ENCODE peak calls at places on chromosomes 6 and 20, in seven cellular contexts. One of them, this sample, is unnamed.

GRCh38 chr6:144158133-144158532 is 7.8 kb downstream of the STX11 start:
- DNase-seq in fibroblast of pulmonary artery: peak; percentile 93
- DNase-seq in A549: peak; percentile 21
- DNase-seq in body of pancreas: peak; percentile 17
- DNase-seq in SJSA1: peak; percentile 93
- DNase-seq in lower leg skin: peak; percentile 41
- DNase-seq in dorsolateral prefrontal cortex: no peak
- DNase-seq in this sample: no peak

GRCh38 chr6:15036690-15037245 is 209.1 kb upstream of the JARID2 start:
- DNase-seq in fibroblast of pulmonary artery: no peak
- DNase-seq in A549: no peak
- DNase-seq in body of pancreas: peak; percentile 70
- DNase-seq in SJSA1: no peak
- DNase-seq in lower leg skin: peak; percentile 22
- DNase-seq in dorsolateral prefrontal cortex: peak; percentile 52
- DNase-seq in this sample: peak; percentile 93

GRCh38 chr6:2460216-2460734 is 214.9 kb upstream of the GMDS start:
- DNase-seq in fibroblast of pulmonary artery: no peak
- DNase-seq in A549: no peak
- DNase-seq in body of pancreas: no peak
- DNase-seq in SJSA1: no peak
- DNase-seq in lower leg skin: no peak
- DNase-seq in dorsolateral prefrontal cortex: no peak
- DNase-seq in this sample: no peak

GRCh38 chr6:112286010-112286409 is 31.6 kb upstream of the LAMA4 start:
- DNase-seq in fibroblast of pulmonary artery: no peak
- DNase-seq in A549: no peak
- DNase-seq in body of pancreas: no peak
- DNase-seq in SJSA1: no peak
- DNase-seq in lower leg skin: no peak
- DNase-seq in dorsolateral prefrontal cortex: no peak
- DNase-seq in this sample: no peak

GRCh38 chr6:161198176-161198575 is 75.7 kb downstream of the AGPAT4 start:
- DNase-seq in fibroblast of pulmonary artery: peak; percentile 72
- DNase-seq in A549: no peak
- DNase-seq in body of pancreas: no peak
- DNase-seq in SJSA1: no peak
- DNase-seq in lower leg skin: no peak
- DNase-seq in dorsolateral prefrontal cortex: no peak
- DNase-seq in this sample: no peak

GRCh38 chr6:23533954-23534725 is 591.9 kb upstream of the NRSN1 start:
- DNase-seq in fibroblast of pulmonary artery: no peak
- DNase-seq in A549: no peak
- DNase-seq in body of pancreas: no peak
- DNase-seq in SJSA1: no peak
- DNase-seq in lower leg skin: no peak
- DNase-seq in dorsolateral prefrontal cortex: no peak
- DNase-seq in this sample: no peak

GRCh38 chr6:135267085-135267484 is 86.0 kb downstream of the MYB start:
- DNase-seq in fibroblast of pulmonary artery: no peak
- DNase-seq in A549: no peak
- DNase-seq in body of pancreas: no peak
- DNase-seq in SJSA1: no peak
- DNase-seq in lower leg skin: no peak
- DNase-seq in dorsolateral prefrontal cortex: no peak
- DNase-seq in this sample: no peak

GRCh38 chr6:164749126-164749758 is 560.2 kb downstream of the C6orf118 start:
- DNase-seq in fibroblast of pulmonary artery: peak; percentile 32
- DNase-seq in A549: peak; percentile 2
- DNase-seq in body of pancreas: no peak
- DNase-seq in SJSA1: no peak
- DNase-seq in lower leg skin: no peak
- DNase-seq in dorsolateral prefrontal cortex: peak; percentile 54
- DNase-seq in this sample: no peak

GRCh38 chr6:163612200-163612599 is 197.7 kb downstream of the QKI start:
- DNase-seq in fibroblast of pulmonary artery: no peak
- DNase-seq in A549: no peak
- DNase-seq in body of pancreas: no peak
- DNase-seq in SJSA1: no peak
- DNase-seq in lower leg skin: no peak
- DNase-seq in dorsolateral prefrontal cortex: no peak
- DNase-seq in this sample: no peak

GRCh38 chr6:145842693-145843546 is 28.3 kb upstream of the FBXO30 start:
- DNase-seq in fibroblast of pulmonary artery: peak; percentile 82
- DNase-seq in A549: no peak
- DNase-seq in body of pancreas: no peak
- DNase-seq in SJSA1: peak; percentile 23
- DNase-seq in lower leg skin: no peak
- DNase-seq in dorsolateral prefrontal cortex: no peak
- DNase-seq in this sample: no peak

GRCh38 chr20:51331466-51331865 is 211.1 kb downstream of the NFATC2 start:
- DNase-seq in fibroblast of pulmonary artery: no peak
- DNase-seq in A549: no peak
- DNase-seq in body of pancreas: no peak
- DNase-seq in SJSA1: peak; percentile 90
- DNase-seq in lower leg skin: no peak
- DNase-seq in dorsolateral prefrontal cortex: peak; percentile 62
- DNase-seq in this sample: no peak

GRCh38 chr20:10090588-10091166 is 55.9 kb downstream of the ANKEF1 start:
- DNase-seq in fibroblast of pulmonary artery: peak; percentile 72
- DNase-seq in A549: peak; percentile 76
- DNase-seq in body of pancreas: peak; percentile 90
- DNase-seq in SJSA1: peak; percentile 18
- DNase-seq in lower leg skin: peak; percentile 40
- DNase-seq in dorsolateral prefrontal cortex: peak; percentile 41
- DNase-seq in this sample: peak; percentile 37

GRCh38 chr20:54345817-54346216 is 129.6 kb upstream of the DOK5 start:
- DNase-seq in fibroblast of pulmonary artery: peak; percentile 20
- DNase-seq in A549: no peak
- DNase-seq in body of pancreas: no peak
- DNase-seq in SJSA1: no peak
- DNase-seq in lower leg skin: no peak
- DNase-seq in dorsolateral prefrontal cortex: no peak
- DNase-seq in this sample: no peak

GRCh38 chr20:39133205-39133604 is 171.1 kb downstream of the DHX35 start:
- DNase-seq in fibroblast of pulmonary artery: no peak
- DNase-seq in A549: no peak
- DNase-seq in body of pancreas: no peak
- DNase-seq in SJSA1: no peak
- DNase-seq in lower leg skin: no peak
- DNase-seq in dorsolateral prefrontal cortex: no peak
- DNase-seq in this sample: no peak

GRCh38 chr6:30735668-30736314 is 6.7 kb downstream of the FLOT1 start:
- DNase-seq in fibroblast of pulmonary artery: no peak
- DNase-seq in A549: no peak
- DNase-seq in body of pancreas: no peak
- DNase-seq in SJSA1: no peak
- DNase-seq in lower leg skin: no peak
- DNase-seq in dorsolateral prefrontal cortex: no peak
- DNase-seq in this sample: peak; percentile 8

GRCh38 chr6:149961728-149962425 is 1.9 kb upstream of the ULBP1 start:
- DNase-seq in fibroblast of pulmonary artery: peak; percentile 21
- DNase-seq in A549: peak; percentile 53
- DNase-seq in body of pancreas: no peak
- DNase-seq in SJSA1: no peak
- DNase-seq in lower leg skin: no peak
- DNase-seq in dorsolateral prefrontal cortex: no peak
- DNase-seq in this sample: no peak

GRCh38 chr20:60752741-60753420 is 499.2 kb upstream of the CDH4 start:
- DNase-seq in fibroblast of pulmonary artery: no peak
- DNase-seq in A549: no peak
- DNase-seq in body of pancreas: no peak
- DNase-seq in SJSA1: no peak
- DNase-seq in lower leg skin: no peak
- DNase-seq in dorsolateral prefrontal cortex: no peak
- DNase-seq in this sample: no peak

GRCh38 chr6:45619994-45620471 is 242.3 kb upstream of the SUPT3H start:
- DNase-seq in fibroblast of pulmonary artery: peak; percentile 23
- DNase-seq in A549: no peak
- DNase-seq in body of pancreas: no peak
- DNase-seq in SJSA1: no peak
- DNase-seq in lower leg skin: no peak
- DNase-seq in dorsolateral prefrontal cortex: no peak
- DNase-seq in this sample: no peak

GRCh38 chr6:131787955-131788712 is 19.7 kb upstream of the ENPP1 start:
- DNase-seq in fibroblast of pulmonary artery: no peak
- DNase-seq in A549: no peak
- DNase-seq in body of pancreas: peak; percentile 37
- DNase-seq in SJSA1: peak; percentile 38
- DNase-seq in lower leg skin: no peak
- DNase-seq in dorsolateral prefrontal cortex: no peak
- DNase-seq in this sample: no peak

GRCh38 chr6:6008648-6009421 is 2.1 kb upstream of the NRN1 start:
- DNase-seq in fibroblast of pulmonary artery: no peak
- DNase-seq in A549: peak; percentile 38
- DNase-seq in body of pancreas: peak; percentile 76
- DNase-seq in SJSA1: peak; percentile 71
- DNase-seq in lower leg skin: peak; percentile 80
- DNase-seq in dorsolateral prefrontal cortex: peak; percentile 65
- DNase-seq in this sample: peak; percentile 88

GRCh38 chr20:2920473-2920872 is 47.2 kb downstream of the PTPRA start:
- DNase-seq in fibroblast of pulmonary artery: no peak
- DNase-seq in A549: no peak
- DNase-seq in body of pancreas: no peak
- DNase-seq in SJSA1: no peak
- DNase-seq in lower leg skin: no peak
- DNase-seq in dorsolateral prefrontal cortex: no peak
- DNase-seq in this sample: no peak

GRCh38 chr6:7749493-7749892 is 23.6 kb downstream of the BMP6 start:
- DNase-seq in fibroblast of pulmonary artery: no peak
- DNase-seq in A549: no peak
- DNase-seq in body of pancreas: no peak
- DNase-seq in SJSA1: no peak
- DNase-seq in lower leg skin: no peak
- DNase-seq in dorsolateral prefrontal cortex: no peak
- DNase-seq in this sample: no peak

GRCh38 chr6:87200469-87201174 is 45.3 kb downstream of the ZNF292 start:
- DNase-seq in fibroblast of pulmonary artery: peak; percentile 68
- DNase-seq in A549: no peak
- DNase-seq in body of pancreas: peak; percentile 17
- DNase-seq in SJSA1: no peak
- DNase-seq in lower leg skin: no peak
- DNase-seq in dorsolateral prefrontal cortex: no peak
- DNase-seq in this sample: no peak

GRCh38 chr20:44690781-44691423 is 24.3 kb upstream of the CCN5 start:
- DNase-seq in fibroblast of pulmonary artery: peak; percentile 37
- DNase-seq in A549: no peak
- DNase-seq in body of pancreas: no peak
- DNase-seq in SJSA1: no peak
- DNase-seq in lower leg skin: peak; percentile 71
- DNase-seq in dorsolateral prefrontal cortex: no peak
- DNase-seq in this sample: no peak

GRCh38 chr6:156689656-156690055 is 87.5 kb upstream of the ARID1B start:
- DNase-seq in fibroblast of pulmonary artery: no peak
- DNase-seq in A549: no peak
- DNase-seq in body of pancreas: no peak
- DNase-seq in SJSA1: no peak
- DNase-seq in lower leg skin: peak; percentile 35
- DNase-seq in dorsolateral prefrontal cortex: no peak
- DNase-seq in this sample: no peak

DNA sequence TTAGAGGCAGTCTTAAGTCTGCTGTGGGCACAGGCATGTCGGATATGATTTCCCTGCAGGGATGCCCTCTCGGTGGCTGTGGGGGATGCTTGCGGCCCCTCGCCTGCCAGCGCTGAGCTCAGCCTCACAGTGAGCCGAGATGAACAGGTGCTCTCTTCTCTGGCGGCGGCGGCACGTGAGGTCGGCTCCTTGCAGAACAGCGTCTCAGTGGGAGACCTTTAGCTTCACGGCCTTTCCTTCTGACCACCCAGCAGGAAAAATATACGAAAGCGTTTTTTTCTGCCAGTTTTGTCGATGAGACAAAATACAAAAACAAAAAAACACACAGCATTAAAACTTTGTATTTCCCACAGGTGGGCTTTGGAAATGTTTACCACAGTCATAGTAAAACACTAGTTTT is 23.6 kb downstream of the FOXA2 start:
- DNase-seq in fibroblast of pulmonary artery: no peak
- DNase-seq in A549: no peak
- DNase-seq in body of pancreas: no peak
- DNase-seq in SJSA1: no peak
- DNase-seq in lower leg skin: no peak
- DNase-seq in dorsolateral prefrontal cortex: no peak
- DNase-seq in this sample: no peak
- H3K4me3 ChIP-seq in fibroblast of pulmonary artery: no peak overlapping the region
- H3K4me3 ChIP-seq in A549: no peak overlapping the region
- H3K4me3 ChIP-seq in body of pancreas: no peak overlapping the region
- H3K4me3 ChIP-seq in SJSA1: no peak overlapping the region
- H3K4me3 ChIP-seq in lower leg skin: no peak overlapping the region
- H3K4me3 ChIP-seq in dorsolateral prefrontal cortex: no peak overlapping the region
- H3K4me3 ChIP-seq in this sample: no peak overlapping the region

DNA sequence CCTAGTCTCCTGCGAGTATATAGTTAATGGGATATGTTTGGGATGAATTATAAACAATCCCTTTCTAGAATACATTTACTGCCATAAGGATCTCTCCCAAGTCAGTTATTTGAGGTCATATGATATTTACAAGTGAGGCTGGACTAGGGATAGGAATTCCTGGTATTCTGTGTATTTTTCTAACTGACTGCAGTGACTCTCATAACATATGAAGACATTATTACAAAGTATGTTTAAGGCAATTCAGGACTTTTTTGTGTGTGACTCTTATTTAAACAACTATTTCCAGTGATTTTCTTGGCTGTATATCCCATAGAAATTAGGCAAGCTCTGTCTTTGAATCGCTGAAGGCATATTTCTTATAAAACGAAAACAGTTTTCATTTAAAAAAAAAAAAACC is 18.4 kb upstream of the TNFAIP3 start:
- DNase-seq in fibroblast of pulmonary artery: peak; percentile 54
- DNase-seq in A549: no peak
- DNase-seq in body of pancreas: no peak
- DNase-seq in SJSA1: peak; percentile 90
- DNase-seq in lower leg skin: no peak
- DNase-seq in dorsolateral prefrontal cortex: no peak
- DNase-seq in this sample: no peak
- H3K4me3 ChIP-seq in fibroblast of pulmonary artery: no peak overlapping the region
- H3K4me3 ChIP-seq in A549: no peak overlapping the region
- H3K4me3 ChIP-seq in body of pancreas: no peak overlapping the region
- H3K4me3 ChIP-seq in SJSA1: no peak overlapping the region
- H3K4me3 ChIP-seq in lower leg skin: no peak overlapping the region
- H3K4me3 ChIP-seq in dorsolateral prefrontal cortex: no peak overlapping the region
- H3K4me3 ChIP-seq in this sample: no peak overlapping the region

GRCh38 chr6:101391772-101392560 is 1.5 kb upstream of the GRIK2 start:
- DNase-seq in fibroblast of pulmonary artery: no peak
- DNase-seq in A549: no peak
- DNase-seq in body of pancreas: no peak
- DNase-seq in SJSA1: no peak
- DNase-seq in lower leg skin: no peak
- DNase-seq in dorsolateral prefrontal cortex: peak; percentile 46
- DNase-seq in this sample: no peak
- H3K4me3 ChIP-seq in fibroblast of pulmonary artery: no peak overlapping the region
- H3K4me3 ChIP-seq in A549: no peak overlapping the region
- H3K4me3 ChIP-seq in body of pancreas: no peak overlapping the region
- H3K4me3 ChIP-seq in SJSA1: no peak overlapping the region
- H3K4me3 ChIP-seq in lower leg skin: no peak overlapping the region
- H3K4me3 ChIP-seq in dorsolateral prefrontal cortex: no peak overlapping the region
- H3K4me3 ChIP-seq in this sample: no peak overlapping the region

DNA sequence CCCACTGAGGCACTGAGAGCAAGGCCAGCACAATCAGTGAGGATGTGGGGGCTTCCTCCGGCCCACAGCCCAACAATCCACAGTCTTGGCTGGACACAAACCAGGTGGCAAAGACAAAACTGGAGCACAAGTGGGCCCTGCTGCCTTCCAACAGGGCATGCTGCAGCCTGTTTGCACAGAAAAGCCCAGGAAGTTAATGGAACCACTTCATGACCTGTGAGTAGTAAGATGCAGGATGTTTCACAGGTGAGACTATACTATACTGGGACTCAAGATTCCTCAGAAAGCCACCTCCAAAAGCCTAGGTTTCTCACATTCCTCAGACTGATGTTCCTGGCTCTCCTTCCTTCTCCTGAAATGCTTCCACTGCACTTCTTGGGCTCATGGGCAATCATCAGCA is 235.5 kb downstream of the KIF16B start:
- DNase-seq in fibroblast of pulmonary artery: no peak
- DNase-seq in A549: no peak
- DNase-seq in body of pancreas: no peak
- DNase-seq in SJSA1: no peak
- DNase-seq in lower leg skin: no peak
- DNase-seq in dorsolateral prefrontal cortex: no peak
- DNase-seq in this sample: no peak
- H3K4me3 ChIP-seq in fibroblast of pulmonary artery: no peak overlapping the region
- H3K4me3 ChIP-seq in A549: no peak overlapping the region
- H3K4me3 ChIP-seq in body of pancreas: no peak overlapping the region
- H3K4me3 ChIP-seq in SJSA1: no peak overlapping the region
- H3K4me3 ChIP-seq in lower leg skin: no peak overlapping the region
- H3K4me3 ChIP-seq in dorsolateral prefrontal cortex: no peak overlapping the region
- H3K4me3 ChIP-seq in this sample: no peak overlapping the region

This sample was measured in right lobe of liver.